ENCODE peak calls at places on chromosomes 6 and 20, in five cellular contexts. H is A549, W is RWPE1, R is breast epithelium, C is colonic mucosa. D is an unnamed sample.
A peak's percentile ranks its signal among the peaks of the same experiment; 100 is the strongest.

GRCh38 chr6:31738048-31738979 is 1.5 kb upstream of the MSH5 start:
- DNase-seq in H (peak; percentile 59), W (peak; percentile 48), R (peak; percentile 74), C (peak; percentile 91), D (no peak)

GRCh38 chr20:37992802-37993538 is 40.3 kb downstream of the TTI1 start:
- DNase-seq in H (peak; percentile 51), W (peak; percentile 91), R (peak; percentile 36), C (peak; percentile 23), D (no peak)

GRCh38 chr6:107820571-107821261 is 3.4 kb downstream of the SCML4 start:
- DNase-seq in H (no peak), W (no peak), R (no peak), C (no peak), D (no peak)

GRCh38 chr20:1072258-1072657 is 46.1 kb upstream of the PSMF1 start:
- DNase-seq in H (no peak), W (no peak), R (no peak), C (no peak), D (no peak)

GRCh38 chr6:112155900-112156299 is 68.5 kb downstream of the FAM229B start:
- DNase-seq in H (no peak), W (no peak), R (no peak), C (no peak), D (no peak)

GRCh38 chr20:19701449-19701848 is 56.6 kb upstream of the RIN2 start:
- DNase-seq in H (no peak), W (no peak), R (no peak), C (no peak), D (no peak)

GRCh38 chr6:41697902-41698349 is 37.5 kb downstream of the TFEB start:
- DNase-seq in H (no peak), W (no peak), R (no peak), C (no peak), D (no peak)

GRCh38 chr6:32668226-32668747 is 1.8 kb upstream of the HLA-DQB1 start:
- DNase-seq in H (no peak), W (peak; percentile 85), R (peak; percentile 48), C (peak; percentile 45), D (no peak)

GRCh38 chr6:4010682-4011081 is 68.3 kb downstream of the FAM217A start:
- DNase-seq in H (no peak), W (no peak), R (no peak), C (no peak), D (no peak)

GRCh38 chr6:166813461-166813860 is 142.9 kb downstream of the RNASET2 start:
- DNase-seq in H (no peak), W (no peak), R (no peak), C (no peak), D (no peak)

GRCh38 chr20:63955846-63956663 is at the start of gene UCKL1:
- DNase-seq in H (peak; percentile 81), W (peak; percentile 91), R (peak; percentile 94), C (peak; percentile 91), D (peak; percentile 73)

GRCh38 chr6:72522735-72523141 is 99.1 kb upstream of the KCNQ5 start:
- DNase-seq in H (peak; percentile 1), W (peak; percentile 3), R (no peak), C (no peak), D (no peak)

GRCh38 chr6:32151131-32151884 is 431 bp downstream of the PRRT1 start:
- DNase-seq in H (no peak), W (no peak), R (no peak), C (no peak), D (peak; percentile 34)

GRCh38 chr6:48542191-48542590 is 431.2 kb upstream of the PTCHD4 start:
- DNase-seq in H (no peak), W (no peak), R (no peak), C (no peak), D (no peak)

GRCh38 chr20:25252226-25252625 is 4.3 kb downstream of the PYGB start:
- DNase-seq in H (no peak), W (no peak), R (peak; percentile 12), C (peak; percentile 68), D (no peak)
- H3K27ac ChIP-seq in H (peak overlapping the region; percentile 5), W (peak overlapping the region; percentile 29), R (no peak overlapping the region), C (peak overlapping the region; percentile 92), D (peak overlapping the region; percentile 42)

GRCh38 chr6:110484321-110484720 is 7.9 kb upstream of the SLC22A16 start:
- DNase-seq in H (no peak), W (no peak), R (no peak), C (no peak), D (no peak)

GRCh38 chr6:110488606-110489005 is 12.2 kb upstream of the SLC22A16 start:
- DNase-seq in H (no peak), W (no peak), R (no peak), C (no peak), D (no peak)

GRCh38 chr6:110482774-110483400 is 6.5 kb upstream of the SLC22A16 start:
- DNase-seq in H (no peak), W (no peak), R (no peak), C (no peak), D (no peak)

GRCh38 chr6:110486756-110487155 is 10.3 kb upstream of the SLC22A16 start:
- DNase-seq in H (no peak), W (no peak), R (no peak), C (no peak), D (no peak)

GRCh38 chr6:110485461-110485860 is 9.0 kb upstream of the SLC22A16 start:
- DNase-seq in H (no peak), W (no peak), R (no peak), C (no peak), D (no peak)
- H3K27ac ChIP-seq in H (no peak overlapping the region), W (no peak overlapping the region), R (no peak overlapping the region), C (no peak overlapping the region), D (no peak overlapping the region)

DNA sequence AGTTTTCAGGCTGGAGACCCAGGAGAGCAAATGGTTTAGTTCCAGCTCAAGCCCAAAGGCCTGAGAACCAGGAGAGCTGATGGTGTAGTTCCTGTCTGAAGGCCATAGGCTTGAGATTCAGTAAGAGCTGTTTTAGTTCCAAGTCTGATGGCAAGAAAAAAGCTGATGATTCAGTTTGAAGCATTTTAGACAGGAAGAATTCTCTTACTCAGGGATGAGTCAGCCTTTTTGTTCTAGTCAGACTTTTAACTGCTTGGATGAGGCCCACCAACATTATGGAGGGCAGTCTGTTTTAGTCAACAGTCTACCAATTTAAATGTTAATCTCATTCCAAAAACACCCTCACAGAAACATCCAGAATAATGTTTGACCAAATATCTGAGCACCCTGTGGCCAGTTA is 2.5 kb downstream of the ZSCAN26 start:
- DNase-seq in H (peak; percentile 16), W (peak; percentile 65), R (no peak), C (no peak), D (no peak)
- H3K27ac ChIP-seq in H (peak overlapping the region; percentile 76), W (no peak overlapping the region), R (no peak overlapping the region), C (no peak overlapping the region), D (no peak overlapping the region)

DNA sequence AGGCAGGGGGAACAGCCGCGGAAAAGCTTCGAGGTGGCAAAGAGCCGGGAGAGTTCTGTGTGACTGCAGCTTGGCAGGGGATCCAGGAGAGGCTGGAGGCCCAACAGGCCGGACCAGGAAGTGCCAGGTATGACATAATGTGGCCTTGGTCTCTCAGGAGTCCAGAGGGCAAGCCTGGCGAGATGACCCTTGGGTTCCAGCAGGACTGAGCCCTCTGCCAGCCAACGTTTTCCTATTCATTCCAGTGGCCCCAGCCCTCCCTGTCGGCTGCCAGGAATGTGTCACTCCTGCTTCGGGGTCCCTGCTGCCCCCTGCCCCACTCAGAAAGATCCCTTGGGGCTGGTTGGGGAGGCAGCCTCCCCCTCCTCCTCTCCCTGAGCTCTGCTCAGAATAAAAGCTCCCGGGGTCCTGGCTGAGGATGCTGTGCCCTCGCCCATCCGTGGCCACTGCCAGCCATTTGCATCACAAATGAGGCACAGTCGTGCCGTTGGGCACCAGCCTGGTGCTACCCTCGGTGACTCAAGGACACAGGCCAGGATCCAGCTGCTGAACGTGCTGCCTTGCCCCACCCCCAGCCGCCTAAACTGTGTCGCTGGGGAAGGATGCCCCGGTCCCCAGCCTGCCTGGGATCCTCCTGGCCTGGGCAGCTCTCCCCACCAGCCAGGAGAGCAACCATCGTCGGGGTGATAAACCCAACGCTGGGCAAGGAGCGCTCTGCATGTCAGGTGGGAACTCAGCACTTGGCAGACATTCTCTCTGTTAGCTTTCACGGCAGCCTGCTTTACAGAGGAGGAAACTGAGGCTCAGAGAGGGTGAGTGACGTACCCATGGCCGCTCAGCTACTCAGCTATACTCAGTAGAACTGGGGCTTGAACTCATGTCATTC is 37.7 kb downstream of the RBM38 start:
- DNase-seq in H (no peak), W (no peak), R (no peak), C (no peak), D (peak; percentile 37)
- H3K27ac ChIP-seq in H (no peak overlapping the region), W (no peak overlapping the region), R (no peak overlapping the region), C (no peak overlapping the region), D (no peak overlapping the region)

GRCh38 chr6:45522486-45522885 is 144.8 kb upstream of the SUPT3H start:
- DNase-seq in H (no peak), W (no peak), R (no peak), C (no peak), D (no peak)
- H3K27ac ChIP-seq in H (no peak overlapping the region), W (no peak overlapping the region), R (no peak overlapping the region), C (no peak overlapping the region), D (no peak overlapping the region)

GRCh38 chr20:46484954-46485353 is 28.4 kb downstream of the ZNF334 start:
- DNase-seq in H (no peak), W (no peak), R (no peak), C (no peak), D (no peak)
- H3K27ac ChIP-seq in H (no peak overlapping the region), W (no peak overlapping the region), R (peak overlapping the region; percentile 0), C (no peak overlapping the region), D (no peak overlapping the region)

GRCh38 chr20:62927128-62927705 is 912 bp upstream of the DIDO1 start:
- DNase-seq in H (no peak), W (no peak), R (no peak), C (no peak), D (no peak)

GRCh38 chr20:62931464-62931863 is 5.2 kb upstream of the DIDO1 start:
- DNase-seq in H (no peak), W (no peak), R (no peak), C (no peak), D (no peak)

GRCh38 chr20:62926229-62927127 is at the start of gene DIDO1:
- DNase-seq in H (peak; percentile 96), W (peak; percentile 99), R (peak; percentile 85), C (peak; percentile 92), D (peak; percentile 78)

GRCh38 chr20:62928246-62928939 is 2.1 kb upstream of the DIDO1 start:
- DNase-seq in H (no peak), W (no peak), R (no peak), C (no peak), D (no peak)

GRCh38 chr20:62929051-62929538 is 2.8 kb upstream of the DIDO1 start:
- DNase-seq in H (no peak), W (peak; percentile 90), R (peak; percentile 53), C (peak; percentile 86), D (no peak)
- H3K27ac ChIP-seq in H (no peak overlapping the region), W (peak overlapping the region; percentile 95), R (peak overlapping the region; percentile 99), C (peak overlapping the region; percentile 85), D (no peak overlapping the region)

DNA sequence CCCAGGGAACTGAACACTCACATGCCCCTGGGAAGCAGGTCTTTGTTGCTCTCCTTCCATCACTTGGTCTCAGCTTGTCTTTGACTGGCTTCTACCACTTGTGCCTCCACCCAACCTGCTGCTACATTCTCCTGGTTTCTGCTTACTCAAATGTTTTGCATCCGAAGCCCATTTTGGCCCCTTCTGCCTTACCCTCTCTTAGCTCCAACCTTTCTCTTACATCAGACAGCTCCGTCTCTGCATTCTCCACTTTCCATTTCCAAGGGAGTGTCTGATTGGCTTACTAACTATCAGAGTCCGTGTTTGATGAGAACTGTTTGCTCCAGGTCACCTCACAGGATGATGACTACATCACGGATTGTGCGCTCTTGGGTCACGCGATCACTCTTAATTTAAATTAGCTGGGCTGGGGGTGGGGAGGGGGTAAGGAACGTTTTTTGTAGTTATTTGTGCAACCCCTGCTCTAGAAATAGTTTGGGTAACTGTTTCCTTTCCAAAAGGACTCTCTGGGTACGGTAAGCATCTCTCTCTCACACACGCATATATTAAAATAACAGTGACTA is 844 bp upstream of the ABRACL start:
- DNase-seq in H (no peak), W (peak; percentile 17), R (no peak), C (peak; percentile 63), D (no peak)
- H3K27ac ChIP-seq in H (peak overlapping the region; percentile 94), W (no peak overlapping the region), R (peak overlapping the region; percentile 82), C (peak overlapping the region; percentile 85), D (no peak overlapping the region)